ENCODE peak calls at places on chromosomes 2 and 18, in nine cellular contexts. M, W, S, C, V, H, A, E and Z are unnamed samples.

GRCh38 chr2:238202326-238203103 is 980 bp downstream of the ILKAP start:
- DNase-seq in M (no peak), W (no peak), S (no peak), C (no peak), V (peak), H (no peak), A (no peak), E (no peak), Z (no peak)

GRCh38 chr2:188623995-188624643 is 332.4 kb downstream of the GULP1 start:
- DNase-seq in M (no peak), W (no peak), S (no peak), C (no peak), V (no peak), H (no peak), A (no peak), E (no peak), Z (no peak)

GRCh38 chr2:44937688-44938240 is 3.7 kb upstream of the SIX3 start:
- DNase-seq in M (no peak), W (no peak), S (no peak), C (no peak), V (peak), H (peak), A (no peak), E (no peak), Z (no peak)

GRCh38 chr18:54257015-54257414 is 12.3 kb upstream of the POLI start:
- DNase-seq in M (no peak), W (no peak), S (peak), C (peak), V (no peak), H (no peak), A (no peak), E (no peak), Z (no peak)

GRCh38 chr2:157439792-157440186 is 4.1 kb downstream of the CYTIP start:
- DNase-seq in M (no peak), W (no peak), S (no peak), C (no peak), V (no peak), H (no peak), A (no peak), E (peak), Z (no peak)

GRCh38 chr18:58579561-58580047 is 49.3 kb downstream of the ALPK2 start:
- DNase-seq in M (no peak), W (peak), S (no peak), C (no peak), V (no peak), H (no peak), A (no peak), E (no peak), Z (no peak)

GRCh38 chr2:74427551-74427950 is 6.0 kb downstream of the WDR54 start:
- DNase-seq in M (peak), W (no peak), S (no peak), C (no peak), V (no peak), H (no peak), A (peak), E (no peak), Z (no peak)

GRCh38 chr18:11025671-11026070 is 123.7 kb downstream of the PIEZO2 start:
- DNase-seq in M (no peak), W (no peak), S (no peak), C (no peak), V (no peak), H (no peak), A (no peak), E (no peak), Z (no peak)

GRCh38 chr2:57868619-57869139 is 177.9 kb upstream of the VRK2 start:
- DNase-seq in M (no peak), W (no peak), S (no peak), C (no peak), V (no peak), H (no peak), A (no peak), E (no peak), Z (no peak)

GRCh38 chr2:232925153-232925768 is 55.2 kb downstream of the SNORC start:
- DNase-seq in M (no peak), W (no peak), S (no peak), C (no peak), V (peak), H (peak), A (no peak), E (no peak), Z (no peak)

GRCh38 chr2:17800219-17800618 is 16.0 kb upstream of the MSGN1 start:
- DNase-seq in M (no peak), W (peak), S (no peak), C (no peak), V (no peak), H (no peak), A (no peak), E (no peak), Z (no peak)

GRCh38 chr18:45761512-45762114 is 37.6 kb downstream of the SLC14A1 start:
- DNase-seq in M (no peak), W (no peak), S (peak), C (no peak), V (no peak), H (no peak), A (no peak), E (no peak), Z (no peak)
- TF ChIP-seq POLR2AphosphoS5 in M (no peak), W (no peak), S (no peak), C (no peak), V (no peak), H (no peak), A (no peak), E (no peak), Z (no peak)

GRCh38 chr2:179140546-179140945 is 90.6 kb upstream of the CCDC141 start:
- DNase-seq in M (no peak), W (no peak), S (no peak), C (no peak), V (no peak), H (no peak), A (no peak), E (no peak), Z (no peak)
- H3K4me3 ChIP-seq in M (no peak), W (no peak), S (no peak), C (no peak), V (no peak), H (no peak), A (no peak), E (no peak), Z (no peak)

DNA sequence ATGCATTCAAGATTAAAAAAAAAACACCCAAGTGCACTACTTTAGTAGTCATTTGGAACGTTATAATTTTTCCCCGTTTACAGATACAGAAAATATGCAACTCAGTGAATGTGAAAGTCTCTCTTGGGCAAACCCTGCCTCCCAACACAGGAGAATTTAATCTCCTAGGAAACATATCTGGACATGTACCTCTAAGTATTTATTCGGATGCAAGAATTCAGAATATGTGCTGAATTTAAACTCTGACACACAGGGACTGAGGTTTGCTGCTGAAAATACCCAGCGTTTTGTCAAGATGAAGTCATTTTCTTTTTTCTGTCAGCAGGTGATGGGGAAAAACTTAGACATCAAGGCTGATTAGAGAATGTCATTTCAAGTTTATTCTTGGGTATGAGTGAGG is 105.4 kb downstream of the ACKR3 start:
- DNase-seq in M (no peak), W (no peak), S (no peak), C (no peak), V (no peak), H (no peak), A (no peak), E (no peak), Z (no peak)
- TF ChIP-seq POLR2AphosphoS5 in M (no peak), W (no peak), S (no peak), C (no peak), V (no peak), H (no peak), A (no peak), E (no peak), Z (no peak)

DNA sequence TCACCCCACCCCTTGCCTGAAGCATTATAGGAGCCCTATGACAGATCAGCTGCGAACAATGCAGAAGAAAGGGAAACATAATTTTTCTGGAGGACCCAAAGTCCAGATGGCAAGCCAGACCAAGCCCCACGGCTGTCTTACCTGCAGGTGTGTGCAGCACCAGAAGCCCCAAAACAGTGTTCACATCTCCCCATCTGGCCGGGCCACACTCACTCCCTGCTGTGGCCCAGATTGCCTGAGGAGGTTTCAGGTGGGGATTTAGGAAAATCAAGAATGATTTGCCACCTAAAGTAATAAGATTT is 11.7 kb upstream of the STK17B start:
- DNase-seq in M (no peak), W (no peak), S (no peak), C (no peak), V (no peak), H (no peak), A (no peak), E (no peak), Z (no peak)
- H3K4me3 ChIP-seq in M (no peak), W (no peak), S (no peak), C (no peak), V (no peak), H (no peak), A (no peak), E (no peak), Z (no peak)

GRCh38 chr18:73235921-73236320 is 368.1 kb upstream of the NETO1 start:
- DNase-seq in M (no peak), W (no peak), S (no peak), C (no peak), V (no peak), H (no peak), A (no peak), E (no peak), Z (no peak)

GRCh38 chr18:73232933-73233332 is 365.1 kb upstream of the NETO1 start:
- DNase-seq in M (no peak), W (no peak), S (no peak), C (no peak), V (no peak), H (no peak), A (no peak), E (no peak), Z (no peak)

GRCh38 chr18:73240899-73241298 is 373.1 kb upstream of the NETO1 start:
- DNase-seq in M (no peak), W (no peak), S (no peak), C (no peak), V (peak), H (no peak), A (no peak), E (no peak), Z (no peak)

DNA sequence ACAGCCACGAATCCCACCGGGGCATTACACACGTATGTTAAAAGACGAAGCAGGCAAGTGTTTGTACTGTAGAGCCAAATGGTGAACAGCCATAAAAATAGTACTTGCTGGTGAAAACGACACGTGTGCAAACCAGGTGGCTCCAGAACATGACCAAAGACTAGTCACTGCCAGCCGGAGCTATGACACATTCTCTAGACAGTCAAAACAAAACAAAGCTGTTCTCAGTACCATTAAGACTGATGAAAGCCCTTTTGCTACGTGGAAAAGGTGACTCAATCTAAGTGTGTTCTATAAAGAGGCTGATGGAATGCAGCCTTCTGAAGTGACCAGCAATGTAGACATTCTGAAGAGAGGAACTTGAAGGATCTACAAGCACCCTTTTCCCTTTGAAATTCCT is 367.7 kb upstream of the NETO1 start:
- DNase-seq in M (no peak), W (peak), S (no peak), C (no peak), V (no peak), H (no peak), A (no peak), E (no peak), Z (no peak)
- TF ChIP-seq POLR2AphosphoS5 in M (no peak), W (no peak), S (no peak), C (no peak), V (no peak), H (no peak), A (no peak), E (no peak), Z (no peak)

DNA sequence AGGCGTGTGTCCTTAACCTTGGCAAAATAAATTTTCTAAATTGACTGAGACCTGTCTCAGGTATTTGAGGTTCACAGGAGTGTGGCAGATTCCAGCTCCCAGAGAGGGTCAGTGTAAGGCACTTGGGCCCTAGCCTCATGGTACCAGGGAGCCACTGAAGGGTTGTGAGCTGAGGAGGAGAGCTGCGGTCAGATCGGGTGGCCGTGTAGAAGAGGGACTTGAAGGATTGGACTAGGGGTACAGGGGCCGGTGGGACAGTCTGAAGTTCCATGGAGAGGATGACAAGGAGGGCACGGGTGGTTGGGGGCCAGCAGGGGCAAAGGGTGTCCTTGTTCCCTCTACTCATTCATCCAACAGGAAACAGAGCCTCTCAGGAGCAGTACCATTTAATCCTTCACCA is 327.0 kb upstream of the HS6ST1 start:
- DNase-seq in M (peak), W (no peak), S (no peak), C (no peak), V (peak), H (peak), A (no peak), E (no peak), Z (peak)
- H3K4me3 ChIP-seq in M (no peak), W (no peak), S (no peak), C (no peak), V (no peak), H (no peak), A (no peak), E (no peak), Z (no peak)

DNA sequence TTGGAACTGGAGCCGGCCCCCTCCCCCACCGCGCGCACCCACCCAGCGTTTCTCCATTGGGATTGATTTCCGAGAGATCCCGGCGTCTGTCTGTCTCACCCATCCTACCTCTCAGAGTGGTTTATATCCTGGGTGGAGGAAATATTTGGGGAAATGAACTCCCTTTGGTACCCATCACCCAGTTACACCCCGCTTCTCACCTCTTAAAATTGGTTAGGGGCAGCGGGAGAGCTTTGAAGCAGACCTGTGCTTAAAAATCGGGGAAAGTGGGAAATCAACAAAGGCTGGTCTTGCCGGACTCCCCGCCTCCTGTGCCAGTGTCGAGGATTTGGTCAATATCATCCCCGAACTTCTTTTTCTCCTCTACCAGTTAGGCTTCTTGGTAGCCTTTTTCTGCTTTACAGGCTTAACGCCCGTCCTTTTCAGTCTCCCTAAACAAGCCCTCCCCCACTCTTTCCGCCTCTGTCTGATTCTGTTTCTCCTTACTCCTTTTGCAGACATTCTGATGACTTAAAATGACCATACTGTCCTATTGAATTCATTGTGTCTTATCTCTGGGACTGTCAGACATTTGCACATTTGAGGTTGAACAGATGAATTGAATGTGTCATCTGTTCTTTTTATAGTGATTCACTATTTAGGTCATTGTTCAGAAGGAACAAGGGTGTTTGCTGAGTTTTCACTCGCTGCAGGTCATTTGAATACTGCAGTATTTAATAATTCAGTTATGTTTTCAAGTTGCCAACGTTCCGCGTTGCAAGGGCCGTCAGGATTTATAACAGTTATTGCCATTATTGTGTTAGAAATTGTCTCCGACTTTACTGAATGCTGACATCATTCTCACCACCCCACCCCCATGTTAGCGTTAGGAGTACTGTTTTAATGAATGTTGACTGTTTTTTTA is 934 bp downstream of the ITGAV start:
- DNase-seq in M (no peak), W (peak), S (no peak), C (peak), V (peak), H (no peak), A (no peak), E (peak), Z (no peak)
- TF ChIP-seq POLR2AphosphoS5 in M (no peak), W (no peak), S (no peak), C (no peak), V (no peak), H (no peak), A (peak), E (peak), Z (no peak)

DNA sequence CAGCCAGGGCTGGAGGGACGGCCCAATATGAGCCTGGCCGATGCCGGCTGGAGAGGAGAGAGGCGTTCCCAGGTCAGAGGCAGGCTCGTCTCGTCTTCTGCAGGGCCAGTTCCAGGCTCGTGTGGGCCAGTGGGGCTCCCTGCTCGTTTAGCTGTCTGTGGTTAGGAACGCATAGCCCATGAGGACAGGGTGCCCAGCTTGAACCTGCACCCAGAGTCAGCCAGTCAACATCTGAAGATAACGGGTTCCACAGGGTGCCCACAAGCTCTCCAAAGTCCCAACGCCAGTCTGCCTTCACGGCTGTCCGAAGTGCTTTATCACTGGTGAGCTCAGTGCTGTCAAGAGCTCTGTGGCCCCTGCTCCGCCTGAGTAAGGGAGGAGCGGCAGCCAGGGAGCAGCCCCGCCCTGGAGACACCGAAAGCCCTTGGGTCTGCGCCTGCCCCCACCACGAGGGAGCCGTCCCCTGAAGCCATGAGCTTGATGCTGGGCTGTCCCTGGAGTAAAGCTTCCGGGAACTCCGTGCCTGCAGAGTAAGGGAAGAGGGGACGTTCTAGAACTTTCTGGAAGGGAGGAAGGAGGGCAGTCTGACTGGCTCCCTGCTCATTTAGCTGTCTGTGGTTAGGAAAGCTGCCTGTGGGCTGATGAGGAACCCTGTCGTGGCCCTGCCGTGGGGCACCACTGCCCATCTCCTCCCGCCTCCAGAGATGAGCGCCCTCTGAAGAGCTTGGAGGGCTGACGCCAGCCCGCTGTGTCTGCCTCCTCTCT is 2.7 kb upstream of the HSBP1L1 start:
- DNase-seq in M (no peak), W (peak), S (no peak), C (no peak), V (no peak), H (no peak), A (no peak), E (no peak), Z (no peak)
- H3K4me3 ChIP-seq in M (no peak), W (peak), S (no peak), C (no peak), V (no peak), H (no peak), A (no peak), E (no peak), Z (no peak)

DNA sequence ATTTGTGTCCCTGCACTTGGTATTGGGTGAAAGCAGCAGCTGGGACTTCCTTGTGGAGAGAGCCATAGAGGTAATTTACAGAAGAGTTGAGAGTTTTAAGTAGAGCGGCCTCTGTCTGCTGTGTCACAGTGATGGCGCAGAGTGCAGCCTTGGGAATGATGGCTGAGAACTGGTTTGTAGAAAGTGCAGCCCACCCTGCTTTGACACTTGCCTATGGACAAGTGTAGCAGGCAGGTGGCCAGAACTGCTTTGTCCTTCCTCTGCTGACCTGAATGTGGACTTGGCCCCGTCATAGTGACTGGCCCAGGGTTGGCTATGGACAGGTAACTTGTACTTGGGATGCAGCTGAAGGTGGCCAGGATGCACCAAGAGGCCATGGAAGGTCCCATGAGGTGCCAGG is 6.4 kb upstream of the ANO7 start:
- DNase-seq in M (no peak), W (no peak), S (no peak), C (no peak), V (no peak), H (no peak), A (no peak), E (no peak), Z (no peak)
- TF ChIP-seq POLR2AphosphoS5 in M (no peak), W (no peak), S (no peak), C (no peak), V (no peak), H (no peak), A (no peak), E (no peak), Z (no peak)